ENCODE peak calls at places on chromosomes 16 and 17, in six cellular contexts. One of them, this sample, is unnamed.

GRCh38 chr17:41667280-41668008 is 21.2 kb upstream of the EIF1 start:
- DNase-seq in AG10803: no peak
- DNase-seq in stomach: no peak
- DNase-seq in CD8-positive, alpha-beta T cell: no peak
- DNase-seq in mucosa of descending colon: no peak
- DNase-seq in thoracic aorta: no peak
- DNase-seq in this sample: no peak

GRCh38 chr17:17506893-17507464 is 10.8 kb upstream of the RASD1 start:
- DNase-seq in AG10803: no peak
- DNase-seq in stomach: peak; percentile 46
- DNase-seq in CD8-positive, alpha-beta T cell: no peak
- DNase-seq in mucosa of descending colon: peak; percentile 59
- DNase-seq in thoracic aorta: no peak
- DNase-seq in this sample: no peak

GRCh38 chr16:53545433-53545832 is 42.4 kb upstream of the AKTIP start:
- DNase-seq in AG10803: no peak
- DNase-seq in stomach: no peak
- DNase-seq in CD8-positive, alpha-beta T cell: peak; percentile 45
- DNase-seq in mucosa of descending colon: no peak
- DNase-seq in thoracic aorta: no peak
- DNase-seq in this sample: no peak

GRCh38 chr17:73955616-73956015 is 247.9 kb upstream of the RPL38 start:
- DNase-seq in AG10803: no peak
- DNase-seq in stomach: peak; percentile 8
- DNase-seq in CD8-positive, alpha-beta T cell: no peak
- DNase-seq in mucosa of descending colon: no peak
- DNase-seq in thoracic aorta: no peak
- DNase-seq in this sample: no peak

GRCh38 chr17:68288804-68289203 is 2.1 kb downstream of the SLC16A6 start:
- DNase-seq in AG10803: no peak
- DNase-seq in stomach: no peak
- DNase-seq in CD8-positive, alpha-beta T cell: no peak
- DNase-seq in mucosa of descending colon: no peak
- DNase-seq in thoracic aorta: no peak
- DNase-seq in this sample: no peak

GRCh38 chr17:37107406-37108083 is 158.8 kb downstream of the AATF start:
- DNase-seq in AG10803: peak; percentile 40
- DNase-seq in stomach: peak; percentile 87
- DNase-seq in CD8-positive, alpha-beta T cell: no peak
- DNase-seq in mucosa of descending colon: no peak
- DNase-seq in thoracic aorta: no peak
- DNase-seq in this sample: no peak

GRCh38 chr16:58128721-58129096 is 472 bp downstream of the CFAP20 start:
- DNase-seq in AG10803: no peak
- DNase-seq in stomach: no peak
- DNase-seq in CD8-positive, alpha-beta T cell: no peak
- DNase-seq in mucosa of descending colon: no peak
- DNase-seq in thoracic aorta: no peak
- DNase-seq in this sample: no peak

GRCh38 chr16:8530756-8531155 is 59.6 kb downstream of the TMEM114 start:
- DNase-seq in AG10803: no peak
- DNase-seq in stomach: no peak
- DNase-seq in CD8-positive, alpha-beta T cell: no peak
- DNase-seq in mucosa of descending colon: no peak
- DNase-seq in thoracic aorta: no peak
- DNase-seq in this sample: no peak

GRCh38 chr16:85729452-85729851 is 21.4 kb downstream of the C16orf74 start:
- DNase-seq in AG10803: no peak
- DNase-seq in stomach: no peak
- DNase-seq in CD8-positive, alpha-beta T cell: no peak
- DNase-seq in mucosa of descending colon: no peak
- DNase-seq in thoracic aorta: no peak
- DNase-seq in this sample: no peak

GRCh38 chr17:62965649-62966425 is at the start of gene TANC2:
- DNase-seq in AG10803: peak; percentile 79
- DNase-seq in stomach: peak; percentile 78
- DNase-seq in CD8-positive, alpha-beta T cell: peak; percentile 68
- DNase-seq in mucosa of descending colon: peak; percentile 82
- DNase-seq in thoracic aorta: peak; percentile 66
- DNase-seq in this sample: peak; percentile 62

GRCh38 chr17:77404812-77405581 is 264.2 kb downstream of the SEC14L1 start:
- DNase-seq in AG10803: peak; percentile 83
- DNase-seq in stomach: peak; percentile 56
- DNase-seq in CD8-positive, alpha-beta T cell: peak; percentile 83
- DNase-seq in mucosa of descending colon: peak; percentile 69
- DNase-seq in thoracic aorta: no peak
- DNase-seq in this sample: no peak

GRCh38 chr17:29732613-29733012 is 109.9 kb upstream of the CORO6 start:
- DNase-seq in AG10803: no peak
- DNase-seq in stomach: no peak
- DNase-seq in CD8-positive, alpha-beta T cell: no peak
- DNase-seq in mucosa of descending colon: no peak
- DNase-seq in thoracic aorta: no peak
- DNase-seq in this sample: no peak

GRCh38 chr17:7856081-7856791 is 1.1 kb downstream of the NAA38 start:
- DNase-seq in AG10803: peak; percentile 20
- DNase-seq in stomach: no peak
- DNase-seq in CD8-positive, alpha-beta T cell: no peak
- DNase-seq in mucosa of descending colon: peak; percentile 75
- DNase-seq in thoracic aorta: no peak
- DNase-seq in this sample: peak; percentile 25

GRCh38 chr17:60356947-60357346 is 35.0 kb downstream of the USP32 start:
- DNase-seq in AG10803: peak; percentile 39
- DNase-seq in stomach: no peak
- DNase-seq in CD8-positive, alpha-beta T cell: no peak
- DNase-seq in mucosa of descending colon: no peak
- DNase-seq in thoracic aorta: no peak
- DNase-seq in this sample: no peak

GRCh38 chr17:72974605-72975232 is 117.8 kb downstream of the SLC39A11 start:
- DNase-seq in AG10803: no peak
- DNase-seq in stomach: no peak
- DNase-seq in CD8-positive, alpha-beta T cell: no peak
- DNase-seq in mucosa of descending colon: peak; percentile 38
- DNase-seq in thoracic aorta: no peak
- DNase-seq in this sample: no peak

GRCh38 chr17:5249615-5250014 is 15.0 kb upstream of the SCIMP start:
- DNase-seq in AG10803: peak; percentile 86
- DNase-seq in stomach: peak; percentile 61
- DNase-seq in CD8-positive, alpha-beta T cell: peak; percentile 41
- DNase-seq in mucosa of descending colon: no peak
- DNase-seq in thoracic aorta: peak; percentile 29
- DNase-seq in this sample: peak; percentile 68

GRCh38 chr16:81610144-81610842 is 165.7 kb downstream of the CMIP start:
- DNase-seq in AG10803: peak; percentile 81
- DNase-seq in stomach: peak; percentile 58
- DNase-seq in CD8-positive, alpha-beta T cell: no peak
- DNase-seq in mucosa of descending colon: peak; percentile 74
- DNase-seq in thoracic aorta: peak; percentile 43
- DNase-seq in this sample: no peak

GRCh38 chr16:11484691-11485258 is 101.9 kb downstream of the LITAF start:
- DNase-seq in AG10803: peak; percentile 27
- DNase-seq in stomach: no peak
- DNase-seq in CD8-positive, alpha-beta T cell: no peak
- DNase-seq in mucosa of descending colon: peak; percentile 14
- DNase-seq in thoracic aorta: no peak
- DNase-seq in this sample: no peak

GRCh38 chr17:62179525-62180161 is 114.6 kb upstream of the MED13 start:
- DNase-seq in AG10803: peak; percentile 18
- DNase-seq in stomach: no peak
- DNase-seq in CD8-positive, alpha-beta T cell: no peak
- DNase-seq in mucosa of descending colon: no peak
- DNase-seq in thoracic aorta: no peak
- DNase-seq in this sample: no peak

DNA sequence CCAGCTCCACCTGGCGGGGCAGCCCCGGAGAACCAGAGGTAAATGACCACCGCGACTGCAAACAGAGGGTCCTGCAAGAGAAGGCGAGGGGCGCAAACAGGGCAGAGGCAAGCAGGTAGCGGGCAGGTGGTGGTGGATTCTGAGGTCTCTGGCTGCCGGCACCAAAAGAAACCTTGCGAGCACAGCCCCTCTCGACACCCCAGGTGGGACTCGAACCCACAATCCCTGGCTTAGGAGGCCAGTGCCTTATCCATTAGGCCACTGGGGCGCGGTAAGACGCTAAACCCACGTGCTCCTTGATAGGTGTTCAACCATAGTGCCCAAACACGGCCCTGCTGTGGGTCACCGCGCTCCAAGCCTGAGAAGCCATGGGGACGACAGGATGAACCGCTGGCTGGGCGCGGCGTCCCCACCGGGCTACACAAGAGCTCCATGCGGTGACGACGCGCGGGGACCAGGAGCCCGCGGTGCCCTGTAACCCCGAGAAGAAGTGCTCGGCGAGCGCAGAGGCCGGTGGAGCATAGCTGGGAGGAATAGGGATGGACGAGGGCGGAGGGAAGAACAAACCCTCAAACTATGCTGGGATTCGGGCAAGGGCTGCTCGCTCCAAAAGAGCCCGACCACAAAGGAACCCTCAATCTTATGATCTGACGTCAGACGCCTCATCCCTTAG is 12.4 kb downstream of the ATP5PD start:
- DNase-seq in AG10803: peak; percentile 85
- DNase-seq in stomach: peak; percentile 85
- DNase-seq in CD8-positive, alpha-beta T cell: peak; percentile 69
- DNase-seq in mucosa of descending colon: peak; percentile 92
- DNase-seq in thoracic aorta: peak; percentile 54
- DNase-seq in this sample: peak; percentile 93
- TF ChIP-seq CTCF in AG10803: peak; percentile 16
- TF ChIP-seq CTCF in stomach: no peak
- TF ChIP-seq CTCF in CD8-positive, alpha-beta T cell: no peak
- TF ChIP-seq CTCF in mucosa of descending colon: no peak
- TF ChIP-seq CTCF in thoracic aorta: no peak
- TF ChIP-seq CTCF in this sample: peak; percentile 48

GRCh38 chr17:79087428-79088143 is 13.0 kb downstream of the ENGASE start:
- DNase-seq in AG10803: peak; percentile 33
- DNase-seq in stomach: peak; percentile 79
- DNase-seq in CD8-positive, alpha-beta T cell: peak; percentile 61
- DNase-seq in mucosa of descending colon: peak; percentile 86
- DNase-seq in thoracic aorta: no peak
- DNase-seq in this sample: peak; percentile 90
- TF ChIP-seq CTCF in AG10803: peak; percentile 84
- TF ChIP-seq CTCF in stomach: peak; percentile 95
- TF ChIP-seq CTCF in CD8-positive, alpha-beta T cell: peak; percentile 86
- TF ChIP-seq CTCF in mucosa of descending colon: peak; percentile 84
- TF ChIP-seq CTCF in thoracic aorta: peak; percentile 94
- TF ChIP-seq CTCF in this sample: peak; percentile 93

GRCh38 chr17:67137860-67138259 is 93.5 kb downstream of the CACNG1 start:
- DNase-seq in AG10803: no peak
- DNase-seq in stomach: no peak
- DNase-seq in CD8-positive, alpha-beta T cell: no peak
- DNase-seq in mucosa of descending colon: no peak
- DNase-seq in thoracic aorta: no peak
- DNase-seq in this sample: no peak

GRCh38 chr17:67137026-67137370 is 92.6 kb downstream of the CACNG1 start:
- DNase-seq in AG10803: no peak
- DNase-seq in stomach: no peak
- DNase-seq in CD8-positive, alpha-beta T cell: no peak
- DNase-seq in mucosa of descending colon: no peak
- DNase-seq in thoracic aorta: no peak
- DNase-seq in this sample: no peak

GRCh38 chr17:67139784-67140665 is 95.7 kb downstream of the CACNG1 start:
- DNase-seq in AG10803: peak; percentile 30
- DNase-seq in stomach: no peak
- DNase-seq in CD8-positive, alpha-beta T cell: no peak
- DNase-seq in mucosa of descending colon: no peak
- DNase-seq in thoracic aorta: no peak
- DNase-seq in this sample: no peak

GRCh38 chr17:67139289-67139688 is 94.9 kb downstream of the CACNG1 start:
- DNase-seq in AG10803: no peak
- DNase-seq in stomach: no peak
- DNase-seq in CD8-positive, alpha-beta T cell: no peak
- DNase-seq in mucosa of descending colon: no peak
- DNase-seq in thoracic aorta: no peak
- DNase-seq in this sample: no peak

DNA sequence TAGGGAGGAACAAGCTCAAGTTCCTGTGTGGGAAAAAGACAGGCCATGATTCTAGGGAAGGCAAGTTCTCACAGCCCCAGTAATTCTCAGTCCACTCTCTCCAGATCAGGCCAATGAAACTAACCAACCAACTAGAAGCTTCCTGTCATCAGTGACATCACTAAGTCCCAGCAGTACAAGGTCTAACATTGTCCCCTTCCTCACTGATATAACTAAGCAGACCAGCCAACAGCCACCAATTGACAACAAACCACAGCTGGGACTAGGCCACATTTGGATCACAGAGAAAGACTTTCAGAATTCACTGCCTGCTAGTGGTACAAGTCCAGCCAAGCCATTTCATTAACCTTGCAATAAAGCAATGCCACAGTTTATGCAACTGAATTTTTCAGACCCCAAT is 94.0 kb downstream of the CACNG1 start:
- DNase-seq in AG10803: no peak
- DNase-seq in stomach: no peak
- DNase-seq in CD8-positive, alpha-beta T cell: no peak
- DNase-seq in mucosa of descending colon: no peak
- DNase-seq in thoracic aorta: no peak
- DNase-seq in this sample: no peak
- TF ChIP-seq CTCF in AG10803: no peak
- TF ChIP-seq CTCF in stomach: no peak
- TF ChIP-seq CTCF in CD8-positive, alpha-beta T cell: no peak
- TF ChIP-seq CTCF in mucosa of descending colon: no peak
- TF ChIP-seq CTCF in thoracic aorta: no peak
- TF ChIP-seq CTCF in this sample: no peak

GRCh38 chr17:48053758-48054237 is 5.6 kb downstream of the NFE2L1 start:
- DNase-seq in AG10803: no peak
- DNase-seq in stomach: no peak
- DNase-seq in CD8-positive, alpha-beta T cell: no peak
- DNase-seq in mucosa of descending colon: no peak
- DNase-seq in thoracic aorta: no peak
- DNase-seq in this sample: no peak

GRCh38 chr17:48052956-48053757 is 5.0 kb downstream of the NFE2L1 start:
- DNase-seq in AG10803: no peak
- DNase-seq in stomach: peak; percentile 39
- DNase-seq in CD8-positive, alpha-beta T cell: no peak
- DNase-seq in mucosa of descending colon: peak; percentile 41
- DNase-seq in thoracic aorta: peak; percentile 20
- DNase-seq in this sample: no peak

GRCh38 chr17:48054238-48055185 is 6.4 kb downstream of the NFE2L1 start:
- DNase-seq in AG10803: peak; percentile 89
- DNase-seq in stomach: peak; percentile 53
- DNase-seq in CD8-positive, alpha-beta T cell: no peak
- DNase-seq in mucosa of descending colon: no peak
- DNase-seq in thoracic aorta: no peak
- DNase-seq in this sample: peak; percentile 75

GRCh38 chr17:48051278-48051677 is 3.1 kb downstream of the NFE2L1 start:
- DNase-seq in AG10803: no peak
- DNase-seq in stomach: no peak
- DNase-seq in CD8-positive, alpha-beta T cell: no peak
- DNase-seq in mucosa of descending colon: peak; percentile 44
- DNase-seq in thoracic aorta: no peak
- DNase-seq in this sample: no peak

GRCh38 chr17:48051706-48052486 is 3.7 kb downstream of the NFE2L1 start:
- DNase-seq in AG10803: peak; percentile 92
- DNase-seq in stomach: peak; percentile 38
- DNase-seq in CD8-positive, alpha-beta T cell: no peak
- DNase-seq in mucosa of descending colon: no peak
- DNase-seq in thoracic aorta: peak; percentile 36
- DNase-seq in this sample: no peak
- TF ChIP-seq CTCF in AG10803: no peak
- TF ChIP-seq CTCF in stomach: no peak
- TF ChIP-seq CTCF in CD8-positive, alpha-beta T cell: no peak
- TF ChIP-seq CTCF in mucosa of descending colon: no peak
- TF ChIP-seq CTCF in thoracic aorta: no peak
- TF ChIP-seq CTCF in this sample: no peak

GRCh38 chr17:59311051-59311468 is 20.4 kb upstream of the YPEL2 start:
- DNase-seq in AG10803: peak; percentile 59
- DNase-seq in stomach: peak; percentile 43
- DNase-seq in CD8-positive, alpha-beta T cell: no peak
- DNase-seq in mucosa of descending colon: no peak
- DNase-seq in thoracic aorta: no peak
- DNase-seq in this sample: peak; percentile 34
- TF ChIP-seq CTCF in AG10803: peak; percentile 84
- TF ChIP-seq CTCF in stomach: peak; percentile 71
- TF ChIP-seq CTCF in CD8-positive, alpha-beta T cell: peak; percentile 76
- TF ChIP-seq CTCF in mucosa of descending colon: peak; percentile 70
- TF ChIP-seq CTCF in thoracic aorta: peak; percentile 81
- TF ChIP-seq CTCF in this sample: peak; percentile 92